ENCODE peak calls at places on chromosomes 1 and 21, in six cellular contexts. U, K, J, X, D and T are unnamed samples.

GRCh38 chr1:151970128-151970527 is 23.5 kb downstream of the S100A10 start:
- DNase-seq in U (no peak), K (no peak), J (no peak), X (no peak), D (no peak), T (no peak)

GRCh38 chr1:31714442-31715096 is 10.8 kb upstream of the COL16A1 start:
- DNase-seq in U (peak), K (peak), J (peak), X (peak), D (peak), T (no peak)

GRCh38 chr1:150981177-150981804 is 801 bp upstream of the ANXA9 start:
- DNase-seq in U (no peak), K (no peak), J (no peak), X (peak), D (peak), T (no peak)

GRCh38 chr1:38569932-38570356 is 289.6 kb downstream of the RRAGC start:
- DNase-seq in U (no peak), K (no peak), J (no peak), X (peak), D (no peak), T (no peak)

GRCh38 chr1:34057347-34057746 is 107.7 kb downstream of the CSMD2 start:
- DNase-seq in U (no peak), K (no peak), J (no peak), X (peak), D (no peak), T (no peak)

GRCh38 chr1:220544901-220545303 is 17.0 kb downstream of the MARK1 start:
- DNase-seq in U (no peak), K (no peak), J (no peak), X (peak), D (peak), T (no peak)

GRCh38 chr21:43921602-43921978 is 56.6 kb downstream of the AGPAT3 start:
- DNase-seq in U (no peak), K (no peak), J (no peak), X (no peak), D (no peak), T (no peak)

GRCh38 chr1:238136265-238136664 is 245.5 kb upstream of the ZP4 start:
- DNase-seq in U (no peak), K (no peak), J (no peak), X (no peak), D (no peak), T (no peak)

GRCh38 chr1:74652711-74653131 is 20.9 kb downstream of the ERICH3 start:
- DNase-seq in U (peak), K (no peak), J (no peak), X (no peak), D (peak), T (peak)

GRCh38 chr1:166628259-166628658 is 211.0 kb upstream of the POGK start:
- DNase-seq in U (no peak), K (no peak), J (no peak), X (no peak), D (no peak), T (no peak)

GRCh38 chr1:49318218-49318617 is 541.5 kb upstream of the BEND5 start:
- DNase-seq in U (no peak), K (no peak), J (no peak), X (no peak), D (no peak), T (no peak)

GRCh38 chr1:155030243-155030795 is 3.3 kb downstream of the DCST2 start:
- DNase-seq in U (no peak), K (no peak), J (no peak), X (no peak), D (no peak), T (no peak)

GRCh38 chr1:32500387-32501209 is 35.7 kb downstream of the ZBTB8B start:
- DNase-seq in U (no peak), K (peak), J (peak), X (peak), D (peak), T (no peak)

GRCh38 chr1:236509647-236510401 is 14.0 kb upstream of the LGALS8 start:
- DNase-seq in U (no peak), K (no peak), J (no peak), X (peak), D (no peak), T (no peak)

GRCh38 chr1:110690966-110691365 is 16.2 kb upstream of the KCNA3 start:
- DNase-seq in U (no peak), K (no peak), J (no peak), X (no peak), D (no peak), T (no peak)

GRCh38 chr1:63688302-63688701 is 85.5 kb upstream of the ROR1 start:
- DNase-seq in U (no peak), K (no peak), J (no peak), X (no peak), D (peak), T (no peak)

GRCh38 chr1:44947060-44947773 is 39.2 kb downstream of the EIF2B3 start:
- DNase-seq in U (peak), K (no peak), J (no peak), X (no peak), D (peak), T (no peak)

GRCh38 chr1:41450747-41451285 is 33.7 kb downstream of the EDN2 start:
- DNase-seq in U (no peak), K (no peak), J (no peak), X (no peak), D (no peak), T (no peak)

GRCh38 chr21:26115899-26116298 is 54.7 kb downstream of the APP start:
- DNase-seq in U (peak), K (no peak), J (no peak), X (no peak), D (peak), T (no peak)

GRCh38 chr1:17405898-17406759 is 33.3 kb downstream of the RCC2 start:
- DNase-seq in U (no peak), K (peak), J (peak), X (peak), D (peak), T (no peak)

GRCh38 chr21:22758478-22758877 is 1760.3 kb downstream of the NCAM2 start:
- DNase-seq in U (no peak), K (no peak), J (no peak), X (no peak), D (no peak), T (no peak)